ENCODE peak calls at places on chromosome 7, in seven cellular contexts. P is CD4-positive, alpha-beta memory T cell; G is CD8-positive, alpha-beta T cell; O is naive thymus-derived CD4-positive, alpha-beta T cell; C is Karpas-422; X is fibroblast of lung; B is spleen. K is an unnamed sample. For H3K9me3, the result is how much of the 10 kb centered on the place peaks cover.

GRCh38 chr7:98362517-98362916 is 38.4 kb downstream of the BAIAP2L1 start:
- DNase-seq in P (no peak), G (no peak), O (no peak), C (no peak), X (no peak), B (peak), K (no peak)

GRCh38 chr7:43584200-43584586 is 1.3 kb downstream of the STK17A start:
- DNase-seq in P (peak), G (peak), O (no peak), C (peak), X (peak), B (no peak), K (no peak)

GRCh38 chr7:20200965-20201364 is 16.2 kb downstream of the MACC1 start:
- DNase-seq in P (no peak), G (no peak), O (no peak), C (peak), X (no peak), B (no peak), K (no peak)

GRCh38 chr7:2120251-2120660 is 112.5 kb downstream of the MAD1L1 start:
- DNase-seq in P (peak), G (peak), O (peak), C (no peak), X (no peak), B (peak), K (no peak)

GRCh38 chr7:79308176-79308575 is 145.3 kb downstream of the MAGI2 start:
- DNase-seq in P (no peak), G (no peak), O (no peak), C (no peak), X (no peak), B (no peak), K (no peak)

GRCh38 chr7:121994625-121995410 is 121.9 kb downstream of the PTPRZ1 start:
- DNase-seq in P (no peak), G (peak), O (peak), C (peak), X (peak), B (no peak), K (no peak)

GRCh38 chr7:47935336-47935735 is 12.9 kb downstream of the PKD1L1 start:
- DNase-seq in P (no peak), G (no peak), O (no peak), C (no peak), X (no peak), B (no peak), K (no peak)

GRCh38 chr7:151330656-151331055 is 11.0 kb upstream of the NUB1 start:
- DNase-seq in P (no peak), G (no peak), O (no peak), C (no peak), X (no peak), B (no peak), K (no peak)

GRCh38 chr7:143205560-143206293 is 16.1 kb upstream of the TAS2R40 start:
- DNase-seq in P (peak), G (no peak), O (peak), C (peak), X (peak), B (no peak), K (no peak)

GRCh38 chr7:93119191-93119905 is 1.6 kb upstream of the SAMD9 start:
- DNase-seq in P (no peak), G (no peak), O (no peak), C (no peak), X (peak), B (no peak), K (no peak)

GRCh38 chr7:124322561-124322960 is 289.7 kb upstream of the TMEM229A start:
- DNase-seq in P (no peak), G (no peak), O (no peak), C (no peak), X (no peak), B (no peak), K (no peak)

GRCh38 chr7:121026577-121027111 is 38.1 kb downstream of the CPED1 start:
- DNase-seq in P (no peak), G (no peak), O (no peak), C (no peak), X (no peak), B (no peak), K (no peak)

GRCh38 chr7:132135986-132136385 is 440.3 kb downstream of the PLXNA4 start:
- DNase-seq in P (no peak), G (no peak), O (no peak), C (no peak), X (no peak), B (peak), K (no peak)

GRCh38 chr7:141792526-141792925 is 2.5 kb downstream of the TAS2R5 start:
- DNase-seq in P (no peak), G (no peak), O (no peak), C (no peak), X (no peak), B (no peak), K (no peak)

GRCh38 chr7:50477640-50478039 is 27.5 kb upstream of the FIGNL1 start:
- DNase-seq in P (no peak), G (no peak), O (no peak), C (no peak), X (no peak), B (no peak), K (no peak)

GRCh38 chr7:106143711-106144347 is 31.7 kb upstream of the SYPL1 start:
- DNase-seq in P (no peak), G (no peak), O (no peak), C (peak), X (no peak), B (no peak), K (no peak)

GRCh38 chr7:45086348-45087065 is 2.3 kb downstream of the NACAD start:
- DNase-seq in P (no peak), G (no peak), O (no peak), C (no peak), X (no peak), B (peak), K (no peak)

GRCh38 chr7:27191716-27192545 is 6.9 kb upstream of the HOXA11 start:
- DNase-seq in P (no peak), G (no peak), O (no peak), C (no peak), X (no peak), B (no peak), K (no peak)

GRCh38 chr7:134710854-134711624 is 64.4 kb downstream of the BPGM start:
- DNase-seq in P (peak), G (peak), O (peak), C (no peak), X (peak), B (no peak), K (peak)

GRCh38 chr7:126768836-126769235 is 483.9 kb downstream of the GRM8 start:
- DNase-seq in P (no peak), G (no peak), O (no peak), C (no peak), X (no peak), B (no peak), K (no peak)

GRCh38 chr7:130489140-130489967 is 2.5 kb upstream of the MEST start:
- DNase-seq in P (no peak), G (no peak), O (no peak), C (no peak), X (peak), B (no peak), K (no peak)

GRCh38 chr7:85840532-85840931 is 653.7 kb upstream of the SEMA3D start:
- DNase-seq in P (no peak), G (no peak), O (no peak), C (no peak), X (peak), B (no peak), K (no peak)

GRCh38 chr7:148535227-148535626 is 55.3 kb upstream of the C7orf33 start:
- DNase-seq in P (no peak), G (peak), O (peak), C (peak), X (no peak), B (peak), K (no peak)

GRCh38 chr7:148142660-148143248 is 447.8 kb upstream of the C7orf33 start:
- DNase-seq in P (no peak), G (no peak), O (no peak), C (peak), X (no peak), B (no peak), K (no peak)

GRCh38 chr7:99314504-99314903 is 11.2 kb upstream of the ARPC1A start:
- DNase-seq in P (no peak), G (no peak), O (no peak), C (no peak), X (no peak), B (no peak), K (no peak)

GRCh38 chr7:101723835-101724234 is 93.6 kb upstream of the CUX1 start:
- DNase-seq in P (no peak), G (no peak), O (no peak), C (no peak), X (no peak), B (no peak), K (no peak)

GRCh38 chr7:18234519-18234918 is 206.9 kb upstream of the PRPS1L1 start:
- DNase-seq in P (no peak), G (no peak), O (no peak), C (no peak), X (no peak), B (no peak), K (no peak)

GRCh38 chr7:45921381-45921698 is 268 bp upstream of the IGFBP3 start:
- DNase-seq in P (no peak), G (no peak), O (no peak), C (no peak), X (no peak), B (no peak), K (no peak)

GRCh38 chr7:157077986-157078644 is 60.6 kb upstream of the UBE3C start:
- DNase-seq in P (no peak), G (no peak), O (no peak), C (peak), X (peak), B (peak), K (no peak)

GRCh38 chr7:126483972-126484371 is 768.8 kb downstream of the GRM8 start:
- DNase-seq in P (no peak), G (no peak), O (no peak), C (no peak), X (no peak), B (no peak), K (no peak)

GRCh38 chr7:32179567-32179966 is 109.4 kb upstream of the PDE1C start:
- DNase-seq in P (no peak), G (no peak), O (no peak), C (no peak), X (peak), B (no peak), K (no peak)

GRCh38 chr7:36408589-36408988 is 18.9 kb downstream of the ANLN start:
- DNase-seq in P (no peak), G (no peak), O (no peak), C (no peak), X (no peak), B (no peak), K (no peak)

GRCh38 chr7:139739863-139740597 is 37.8 kb downstream of the HIPK2 start:
- DNase-seq in P (no peak), G (no peak), O (no peak), C (no peak), X (no peak), B (no peak), K (no peak)

GRCh38 chr7:98051118-98051744 is 55.4 kb upstream of the LMTK2 start:
- DNase-seq in P (peak), G (peak), O (peak), C (peak), X (no peak), B (no peak), K (peak)

GRCh38 chr7:12728192-12728538 is 40.7 kb downstream of the ARL4A start:
- DNase-seq in P (no peak), G (no peak), O (no peak), C (no peak), X (no peak), B (no peak), K (no peak)

GRCh38 chr7:21429786-21430574 is 2.1 kb downstream of the SP4 start:
- DNase-seq in P (no peak), G (no peak), O (peak), C (no peak), X (no peak), B (no peak), K (no peak)

DNA sequence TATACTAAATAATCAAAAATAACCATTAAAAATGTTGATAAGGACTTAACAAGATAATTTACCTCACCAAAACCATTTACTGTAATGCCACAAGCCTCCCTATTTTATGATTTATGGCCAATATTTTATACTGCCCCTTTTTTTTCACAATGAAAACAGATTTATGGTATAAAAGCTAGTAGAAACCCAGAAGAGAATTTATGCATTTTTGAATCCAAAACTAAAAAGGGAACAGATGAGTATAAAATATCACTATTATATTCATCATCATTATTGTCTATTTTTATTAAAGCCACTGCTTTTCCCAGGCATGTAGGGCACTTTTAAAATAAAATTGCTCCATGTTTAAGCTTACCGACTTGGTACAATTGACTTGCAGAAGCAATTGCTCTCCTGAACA is 425.0 kb downstream of the PHTF2 start:
- DNase-seq in P (no peak), G (no peak), O (no peak), C (no peak), X (no peak), B (no peak), K (no peak)
- H3K9me3 ChIP-seq in P (under half), G (under half), O (under half), C (under half), X (under half), B (under half), K (under half)

GRCh38 chr7:7090460-7090859 is 91.9 kb upstream of the C1GALT1 start:
- DNase-seq in P (no peak), G (no peak), O (no peak), C (no peak), X (no peak), B (no peak), K (no peak)
- H3K9me3 ChIP-seq in P (under half), G (under half), O (under half), C (under half), X (under half), B (under half), K (under half)

GRCh38 chr7:158259671-158260423 is 327.8 kb downstream of the PTPRN2 start:
- DNase-seq in P (no peak), G (no peak), O (no peak), C (no peak), X (no peak), B (peak), K (no peak)
- H3K9me3 ChIP-seq in P (under half), G (under half), O (under half), C (under half), X (under half), B (under half), K (under half)

GRCh38 chr7:67711706-67712105 is 715.1 kb downstream of the TYW1 start:
- DNase-seq in P (no peak), G (no peak), O (no peak), C (no peak), X (no peak), B (no peak), K (no peak)

GRCh38 chr7:67705850-67706249 is 709.2 kb downstream of the TYW1 start:
- DNase-seq in P (no peak), G (no peak), O (no peak), C (no peak), X (no peak), B (no peak), K (no peak)
- H3K9me3 ChIP-seq in P (under half), G (under half), O (under half), C (under half), X (under half), B (under half), K (under half)

GRCh38 chr7:91330378-91331295 is 66.4 kb downstream of the FZD1 start:
- DNase-seq in P (no peak), G (no peak), O (no peak), C (no peak), X (peak), B (no peak), K (no peak)
- H3K9me3 ChIP-seq in P (under half), G (under half), O (under half), C (under half), X (under half), B (under half), K (under half)

DNA sequence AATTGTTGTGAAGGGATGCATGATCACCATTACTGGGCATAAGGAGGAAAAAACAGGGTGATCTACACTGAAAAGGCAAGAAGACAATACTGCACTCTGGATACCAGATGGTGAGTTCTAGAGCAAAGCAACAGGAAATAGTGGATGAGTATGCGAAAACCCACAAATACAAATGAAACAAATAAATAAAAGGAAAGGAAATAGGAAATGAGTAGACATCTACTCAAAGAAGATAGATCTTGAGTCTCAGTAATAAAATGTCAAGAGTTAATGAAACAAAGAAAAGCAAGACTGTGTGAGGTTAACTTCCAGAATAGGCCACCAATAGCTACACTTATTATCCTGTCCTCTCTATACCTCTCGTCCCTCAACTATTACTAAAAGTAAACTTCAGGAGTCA is 11.7 kb downstream of the ORC5 start:
- DNase-seq in P (no peak), G (no peak), O (no peak), C (no peak), X (no peak), B (no peak), K (no peak)
- H3K9me3 ChIP-seq in P (under half), G (under half), O (under half), C (under half), X (under half), B (under half), K (under half)

DNA sequence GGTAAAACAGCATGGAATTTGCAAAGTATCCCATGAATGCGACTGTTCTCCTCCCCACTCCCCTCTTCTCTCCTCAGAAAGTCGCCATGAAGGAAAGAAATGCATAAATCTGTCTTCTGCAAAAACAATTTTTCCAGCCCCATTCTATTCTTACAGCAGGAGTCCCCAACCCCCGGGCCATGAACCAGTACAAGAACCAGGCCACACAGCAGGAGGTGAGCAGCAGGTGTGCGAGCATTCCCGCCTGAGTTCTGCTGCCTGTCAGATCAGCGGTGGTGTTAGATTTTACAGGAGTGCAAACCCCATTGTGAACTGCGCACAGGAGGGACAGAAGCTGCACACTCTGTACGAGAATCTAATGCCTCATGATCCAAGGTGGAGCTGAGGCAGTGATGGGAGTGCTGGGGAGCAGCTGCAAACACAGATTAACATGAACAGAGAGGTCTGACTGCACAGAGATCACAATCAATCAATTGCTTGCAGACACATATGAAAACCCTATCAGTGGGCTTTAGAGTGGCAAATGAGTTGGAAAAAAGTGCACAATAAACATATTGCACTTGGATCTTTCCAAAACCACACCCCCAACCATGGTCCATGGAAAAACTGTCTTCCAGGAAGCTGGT is 205.1 kb downstream of the PTPRN2 start:
- DNase-seq in P (no peak), G (no peak), O (no peak), C (no peak), X (no peak), B (peak), K (no peak)
- H3K9me3 ChIP-seq in P (under half), G (under half), O (under half), C (under half), X (under half), B (under half), K (under half)

GRCh38 chr7:96773483-96773882 is 63.8 kb upstream of the SEM1 start:
- DNase-seq in P (no peak), G (no peak), O (no peak), C (no peak), X (no peak), B (no peak), K (no peak)

GRCh38 chr7:96775046-96775445 is 65.4 kb upstream of the SEM1 start:
- DNase-seq in P (no peak), G (no peak), O (no peak), C (no peak), X (no peak), B (no peak), K (no peak)

GRCh38 chr7:96770758-96771157 is 61.1 kb upstream of the SEM1 start:
- DNase-seq in P (no peak), G (no peak), O (no peak), C (no peak), X (no peak), B (no peak), K (no peak)

GRCh38 chr7:96778263-96778662 is 68.6 kb upstream of the SEM1 start:
- DNase-seq in P (no peak), G (no peak), O (no peak), C (no peak), X (no peak), B (no peak), K (no peak)

GRCh38 chr7:96772295-96772694 is 62.6 kb upstream of the SEM1 start:
- DNase-seq in P (no peak), G (no peak), O (no peak), C (no peak), X (no peak), B (no peak), K (no peak)
- H3K9me3 ChIP-seq in P (under half), G (under half), O (under half), C (under half), X (under half), B (under half), K (under half)

GRCh38 chr7:63042730-63043511 is 955.7 kb upstream of the ZNF722 start:
- DNase-seq in P (no peak), G (no peak), O (no peak), C (no peak), X (no peak), B (no peak), K (no peak)

GRCh38 chr7:63040336-63040735 is 958.3 kb upstream of the ZNF722 start:
- DNase-seq in P (no peak), G (no peak), O (no peak), C (no peak), X (no peak), B (no peak), K (no peak)

GRCh38 chr7:63039882-63040281 is 958.8 kb upstream of the ZNF722 start:
- DNase-seq in P (no peak), G (no peak), O (no peak), C (no peak), X (no peak), B (no peak), K (no peak)

GRCh38 chr7:63040966-63041610 is 957.6 kb upstream of the ZNF722 start:
- DNase-seq in P (no peak), G (no peak), O (no peak), C (no peak), X (no peak), B (no peak), K (no peak)

GRCh38 chr7:63041786-63042185 is 956.9 kb upstream of the ZNF722 start:
- DNase-seq in P (no peak), G (no peak), O (no peak), C (no peak), X (no peak), B (no peak), K (no peak)
- H3K9me3 ChIP-seq in P (under half), G (under half), O (under half), C (under half), X (under half), B (half or more), K (under half)

GRCh38 chr7:10312942-10313341 is 660.7 kb upstream of the PHF14 start:
- DNase-seq in P (no peak), G (no peak), O (no peak), C (no peak), X (no peak), B (no peak), K (no peak)
- H3K9me3 ChIP-seq in P (under half), G (under half), O (under half), C (under half), X (under half), B (under half), K (under half)

K was measured in T-helper 17 cell.